ENCODE peak calls at places on chromosome 2, in four cellular contexts. One of them, this sample, is unnamed.

GRCh38 chr2:232455426-232456255 is at the start of gene ALPI:
- DNase-seq in stimulated activated CD4-positive, alpha-beta T cell treated with anti-CD3 and anti-CD28 coated beads, Interleukin-4, amount 100 ng/mL, for 4 hours: no peak
- DNase-seq in thoracic aorta: no peak
- DNase-seq in IMR-90: no peak
- DNase-seq in this sample: no peak

GRCh38 chr2:186695081-186695756 is 1.4 kb downstream of the FAM171B start:
- DNase-seq in stimulated activated CD4-positive, alpha-beta T cell treated with anti-CD3 and anti-CD28 coated beads, Interleukin-4, amount 100 ng/mL, for 4 hours: no peak
- DNase-seq in thoracic aorta: no peak
- DNase-seq in IMR-90: peak; percentile 76
- DNase-seq in this sample: peak; percentile 67

GRCh38 chr2:108922141-108922915 is 66.7 kb downstream of the EDAR start:
- DNase-seq in stimulated activated CD4-positive, alpha-beta T cell treated with anti-CD3 and anti-CD28 coated beads, Interleukin-4, amount 100 ng/mL, for 4 hours: no peak
- DNase-seq in thoracic aorta: no peak
- DNase-seq in IMR-90: peak; percentile 22
- DNase-seq in this sample: peak; percentile 62

GRCh38 chr2:200702646-200703118 is 109.0 kb upstream of the BZW1 start:
- DNase-seq in stimulated activated CD4-positive, alpha-beta T cell treated with anti-CD3 and anti-CD28 coated beads, Interleukin-4, amount 100 ng/mL, for 4 hours: peak; percentile 41
- DNase-seq in thoracic aorta: no peak
- DNase-seq in IMR-90: no peak
- DNase-seq in this sample: no peak

GRCh38 chr2:227602358-227602757 is 3.7 kb downstream of the SCYGR2 start:
- DNase-seq in stimulated activated CD4-positive, alpha-beta T cell treated with anti-CD3 and anti-CD28 coated beads, Interleukin-4, amount 100 ng/mL, for 4 hours: no peak
- DNase-seq in thoracic aorta: no peak
- DNase-seq in IMR-90: no peak
- DNase-seq in this sample: no peak

GRCh38 chr2:209592106-209592505 is 168.3 kb downstream of the MAP2 start:
- DNase-seq in stimulated activated CD4-positive, alpha-beta T cell treated with anti-CD3 and anti-CD28 coated beads, Interleukin-4, amount 100 ng/mL, for 4 hours: no peak
- DNase-seq in thoracic aorta: no peak
- DNase-seq in IMR-90: no peak
- DNase-seq in this sample: no peak

GRCh38 chr2:115505331-115505730 is 1062.9 kb downstream of the DPP10 start:
- DNase-seq in stimulated activated CD4-positive, alpha-beta T cell treated with anti-CD3 and anti-CD28 coated beads, Interleukin-4, amount 100 ng/mL, for 4 hours: no peak
- DNase-seq in thoracic aorta: no peak
- DNase-seq in IMR-90: no peak
- DNase-seq in this sample: no peak

GRCh38 chr2:233705911-233706506 is 6.7 kb upstream of the UGT1A5 start:
- DNase-seq in stimulated activated CD4-positive, alpha-beta T cell treated with anti-CD3 and anti-CD28 coated beads, Interleukin-4, amount 100 ng/mL, for 4 hours: no peak
- DNase-seq in thoracic aorta: no peak
- DNase-seq in IMR-90: peak; percentile 1
- DNase-seq in this sample: peak; percentile 29

GRCh38 chr2:70901235-70902066 is 34.2 kb upstream of the ATP6V1B1 start:
- DNase-seq in stimulated activated CD4-positive, alpha-beta T cell treated with anti-CD3 and anti-CD28 coated beads, Interleukin-4, amount 100 ng/mL, for 4 hours: no peak
- DNase-seq in thoracic aorta: no peak
- DNase-seq in IMR-90: peak; percentile 34
- DNase-seq in this sample: peak; percentile 31

GRCh38 chr2:60499651-60500300 is 53.7 kb downstream of the BCL11A start:
- DNase-seq in stimulated activated CD4-positive, alpha-beta T cell treated with anti-CD3 and anti-CD28 coated beads, Interleukin-4, amount 100 ng/mL, for 4 hours: no peak
- DNase-seq in thoracic aorta: no peak
- DNase-seq in IMR-90: no peak
- DNase-seq in this sample: no peak

GRCh38 chr2:128318776-128319456 is at the start of gene HS6ST1:
- DNase-seq in stimulated activated CD4-positive, alpha-beta T cell treated with anti-CD3 and anti-CD28 coated beads, Interleukin-4, amount 100 ng/mL, for 4 hours: peak; percentile 95
- DNase-seq in thoracic aorta: no peak
- DNase-seq in IMR-90: peak; percentile 76
- DNase-seq in this sample: peak; percentile 59

GRCh38 chr2:79040967-79041582 is 15.6 kb downstream of the REG3G start:
- DNase-seq in stimulated activated CD4-positive, alpha-beta T cell treated with anti-CD3 and anti-CD28 coated beads, Interleukin-4, amount 100 ng/mL, for 4 hours: no peak
- DNase-seq in thoracic aorta: no peak
- DNase-seq in IMR-90: no peak
- DNase-seq in this sample: no peak

GRCh38 chr2:233221378-233222063 is 30.0 kb upstream of the ATG16L1 start:
- DNase-seq in stimulated activated CD4-positive, alpha-beta T cell treated with anti-CD3 and anti-CD28 coated beads, Interleukin-4, amount 100 ng/mL, for 4 hours: no peak
- DNase-seq in thoracic aorta: no peak
- DNase-seq in IMR-90: no peak
- DNase-seq in this sample: peak; percentile 23

GRCh38 chr2:167987558-167987957 is 259.8 kb downstream of the STK39 start:
- DNase-seq in stimulated activated CD4-positive, alpha-beta T cell treated with anti-CD3 and anti-CD28 coated beads, Interleukin-4, amount 100 ng/mL, for 4 hours: no peak
- DNase-seq in thoracic aorta: no peak
- DNase-seq in IMR-90: no peak
- DNase-seq in this sample: no peak

GRCh38 chr2:232352511-232353091 is 25.9 kb upstream of the ALPP start:
- DNase-seq in stimulated activated CD4-positive, alpha-beta T cell treated with anti-CD3 and anti-CD28 coated beads, Interleukin-4, amount 100 ng/mL, for 4 hours: no peak
- DNase-seq in thoracic aorta: no peak
- DNase-seq in IMR-90: no peak
- DNase-seq in this sample: no peak

GRCh38 chr2:146730882-146731281 is 1113.9 kb upstream of the ACVR2A start:
- DNase-seq in stimulated activated CD4-positive, alpha-beta T cell treated with anti-CD3 and anti-CD28 coated beads, Interleukin-4, amount 100 ng/mL, for 4 hours: no peak
- DNase-seq in thoracic aorta: no peak
- DNase-seq in IMR-90: peak; percentile 29
- DNase-seq in this sample: no peak

GRCh38 chr2:8583400-8584173 is 98.3 kb upstream of the ID2 start:
- DNase-seq in stimulated activated CD4-positive, alpha-beta T cell treated with anti-CD3 and anti-CD28 coated beads, Interleukin-4, amount 100 ng/mL, for 4 hours: peak; percentile 72
- DNase-seq in thoracic aorta: peak; percentile 80
- DNase-seq in IMR-90: peak; percentile 19
- DNase-seq in this sample: peak; percentile 60

GRCh38 chr2:187055463-187055862 is 206.5 kb upstream of the ZSWIM2 start:
- DNase-seq in stimulated activated CD4-positive, alpha-beta T cell treated with anti-CD3 and anti-CD28 coated beads, Interleukin-4, amount 100 ng/mL, for 4 hours: no peak
- DNase-seq in thoracic aorta: no peak
- DNase-seq in IMR-90: no peak
- DNase-seq in this sample: no peak

GRCh38 chr2:38174646-38175096 is 98.7 kb upstream of the CYP1B1 start:
- DNase-seq in stimulated activated CD4-positive, alpha-beta T cell treated with anti-CD3 and anti-CD28 coated beads, Interleukin-4, amount 100 ng/mL, for 4 hours: no peak
- DNase-seq in thoracic aorta: no peak
- DNase-seq in IMR-90: peak; percentile 98
- DNase-seq in this sample: peak; percentile 100

GRCh38 chr2:134927195-134927594 is 8.6 kb downstream of the CCNT2 start:
- DNase-seq in stimulated activated CD4-positive, alpha-beta T cell treated with anti-CD3 and anti-CD28 coated beads, Interleukin-4, amount 100 ng/mL, for 4 hours: no peak
- DNase-seq in thoracic aorta: no peak
- DNase-seq in IMR-90: peak; percentile 69
- DNase-seq in this sample: peak; percentile 42

GRCh38 chr2:34031097-34031496 is 432.0 kb upstream of the FAM98A start:
- DNase-seq in stimulated activated CD4-positive, alpha-beta T cell treated with anti-CD3 and anti-CD28 coated beads, Interleukin-4, amount 100 ng/mL, for 4 hours: no peak
- DNase-seq in thoracic aorta: no peak
- DNase-seq in IMR-90: no peak
- DNase-seq in this sample: no peak

GRCh38 chr2:44981714-44982108 is 27.5 kb downstream of the SIX2 start:
- DNase-seq in stimulated activated CD4-positive, alpha-beta T cell treated with anti-CD3 and anti-CD28 coated beads, Interleukin-4, amount 100 ng/mL, for 4 hours: peak; percentile 68
- DNase-seq in thoracic aorta: no peak
- DNase-seq in IMR-90: peak; percentile 73
- DNase-seq in this sample: peak; percentile 26

GRCh38 chr2:191995285-191995684 is 148.4 kb upstream of the CAVIN2 start:
- DNase-seq in stimulated activated CD4-positive, alpha-beta T cell treated with anti-CD3 and anti-CD28 coated beads, Interleukin-4, amount 100 ng/mL, for 4 hours: no peak
- DNase-seq in thoracic aorta: no peak
- DNase-seq in IMR-90: peak; percentile 11
- DNase-seq in this sample: no peak

GRCh38 chr2:147977679-147978078 is 42.9 kb downstream of the ORC4 start:
- DNase-seq in stimulated activated CD4-positive, alpha-beta T cell treated with anti-CD3 and anti-CD28 coated beads, Interleukin-4, amount 100 ng/mL, for 4 hours: no peak
- DNase-seq in thoracic aorta: no peak
- DNase-seq in IMR-90: no peak
- DNase-seq in this sample: no peak

GRCh38 chr2:12432985-12433640 is 283.6 kb upstream of the TRIB2 start:
- DNase-seq in stimulated activated CD4-positive, alpha-beta T cell treated with anti-CD3 and anti-CD28 coated beads, Interleukin-4, amount 100 ng/mL, for 4 hours: no peak
- DNase-seq in thoracic aorta: no peak
- DNase-seq in IMR-90: peak; percentile 58
- DNase-seq in this sample: no peak

GRCh38 chr2:124913873-124914272 is 888.8 kb downstream of the CNTNAP5 start:
- DNase-seq in stimulated activated CD4-positive, alpha-beta T cell treated with anti-CD3 and anti-CD28 coated beads, Interleukin-4, amount 100 ng/mL, for 4 hours: no peak
- DNase-seq in thoracic aorta: no peak
- DNase-seq in IMR-90: no peak
- DNase-seq in this sample: peak; percentile 3

GRCh38 chr2:165016772-165017411 is 61.6 kb upstream of the SLC38A11 start:
- DNase-seq in stimulated activated CD4-positive, alpha-beta T cell treated with anti-CD3 and anti-CD28 coated beads, Interleukin-4, amount 100 ng/mL, for 4 hours: no peak
- DNase-seq in thoracic aorta: no peak
- DNase-seq in IMR-90: peak; percentile 65
- DNase-seq in this sample: peak; percentile 49

This sample was measured in astrocyte.